ENCODE peak calls at places on chromosomes 1 and 21, in eight cellular contexts. I is H1; A is Caco-2; X is naive thymus-derived CD4-positive, alpha-beta T cell; E is body of pancreas; W is vagina; O is HAP-1; Y is spleen. D is an unnamed sample.

GRCh38 chr21:36914244-36915013 is 52.0 kb downstream of the HLCS start:
- DNase-seq in I (no peak), A (no peak), X (no peak), E (no peak), W (no peak), O (peak; percentile 87), Y (no peak), D (no peak)

GRCh38 chr1:181128592-181129497 is 40.3 kb downstream of the IER5 start:
- DNase-seq in I (no peak), A (no peak), X (no peak), E (no peak), W (no peak), O (no peak), Y (peak; percentile 90), D (no peak)

GRCh38 chr1:110548381-110548780 is 29.4 kb upstream of the KCNA10 start:
- DNase-seq in I (no peak), A (peak; percentile 41), X (no peak), E (peak; percentile 42), W (no peak), O (no peak), Y (no peak), D (no peak)

GRCh38 chr1:246470588-246470987 is 36.5 kb downstream of the SMYD3 start:
- DNase-seq in I (no peak), A (no peak), X (no peak), E (no peak), W (no peak), O (no peak), Y (no peak), D (no peak)

GRCh38 chr1:42209516-42210370 is 45.2 kb upstream of the GUCA2A start:
- DNase-seq in I (no peak), A (no peak), X (no peak), E (no peak), W (no peak), O (peak; percentile 9), Y (no peak), D (no peak)

GRCh38 chr1:39576016-39576657 is 453 bp downstream of the PABPC4 start:
- DNase-seq in I (no peak), A (no peak), X (peak; percentile 55), E (peak; percentile 40), W (no peak), O (no peak), Y (peak; percentile 86), D (no peak)

GRCh38 chr1:232386721-232387510 is 243.0 kb downstream of the SIPA1L2 start:
- DNase-seq in I (no peak), A (no peak), X (no peak), E (no peak), W (peak; percentile 78), O (no peak), Y (no peak), D (no peak)

GRCh38 chr1:62450301-62450700 is 13.5 kb downstream of the USP1 start:
- DNase-seq in I (no peak), A (no peak), X (no peak), E (no peak), W (no peak), O (peak; percentile 79), Y (no peak), D (no peak)

GRCh38 chr1:18783705-18784522 is 75.5 kb downstream of the TAS1R2 start:
- DNase-seq in I (no peak), A (no peak), X (no peak), E (no peak), W (no peak), O (no peak), Y (no peak), D (no peak)

GRCh38 chr1:152251391-152251790 is 27.4 kb upstream of the HRNR start:
- DNase-seq in I (no peak), A (no peak), X (no peak), E (no peak), W (no peak), O (no peak), Y (no peak), D (no peak)

GRCh38 chr1:12067900-12068821 is 5.1 kb downstream of the TNFRSF8 start:
- DNase-seq in I (peak; percentile 62), A (no peak), X (peak; percentile 61), E (no peak), W (no peak), O (no peak), Y (no peak), D (no peak)

GRCh38 chr1:153963850-153964331 is 554 bp upstream of the SLC39A1 start:
- DNase-seq in I (no peak), A (peak; percentile 89), X (no peak), E (peak; percentile 56), W (no peak), O (peak; percentile 63), Y (peak; percentile 82), D (peak; percentile 90)

GRCh38 chr1:245291351-245291750 is 136.6 kb downstream of the KIF26B start:
- DNase-seq in I (no peak), A (no peak), X (no peak), E (no peak), W (no peak), O (no peak), Y (no peak), D (no peak)

GRCh38 chr1:159830737-159831136 is 4.1 kb downstream of the SLAMF8 start:
- DNase-seq in I (no peak), A (no peak), X (no peak), E (no peak), W (no peak), O (no peak), Y (no peak), D (no peak)

GRCh38 chr1:42759114-42759513 is 7.7 kb downstream of the P3H1 start:
- DNase-seq in I (no peak), A (no peak), X (no peak), E (no peak), W (no peak), O (no peak), Y (no peak), D (no peak)

GRCh38 chr1:163528710-163529348 is 207.1 kb downstream of the NUF2 start:
- DNase-seq in I (no peak), A (peak; percentile 42), X (no peak), E (peak; percentile 42), W (no peak), O (peak; percentile 19), Y (no peak), D (no peak)

GRCh38 chr1:44059956-44060355 is 28.7 kb upstream of the SLC6A9 start:
- DNase-seq in I (no peak), A (no peak), X (no peak), E (no peak), W (no peak), O (no peak), Y (no peak), D (no peak)

GRCh38 chr1:115133440-115133839 is 44.1 kb upstream of the TSPAN2 start:
- DNase-seq in I (no peak), A (no peak), X (no peak), E (no peak), W (no peak), O (no peak), Y (no peak), D (no peak)

GRCh38 chr1:184298321-184299052 is 88.3 kb upstream of the C1orf21 start:
- DNase-seq in I (no peak), A (no peak), X (no peak), E (no peak), W (no peak), O (no peak), Y (no peak), D (no peak)

GRCh38 chr1:15941044-15941840 is 34.7 kb downstream of the ZBTB17 start:
- DNase-seq in I (no peak), A (no peak), X (peak; percentile 20), E (no peak), W (peak; percentile 82), O (no peak), Y (no peak), D (peak; percentile 55)

GRCh38 chr1:176897350-176898236 is 266.9 kb downstream of the ASTN1 start:
- DNase-seq in I (peak; percentile 70), A (peak; percentile 59), X (peak; percentile 33), E (peak; percentile 66), W (no peak), O (peak; percentile 65), Y (peak; percentile 78), D (no peak)

GRCh38 chr1:18093193-18093592 is 14.4 kb upstream of the IGSF21 start:
- DNase-seq in I (no peak), A (no peak), X (no peak), E (no peak), W (no peak), O (no peak), Y (no peak), D (no peak)

DNA sequence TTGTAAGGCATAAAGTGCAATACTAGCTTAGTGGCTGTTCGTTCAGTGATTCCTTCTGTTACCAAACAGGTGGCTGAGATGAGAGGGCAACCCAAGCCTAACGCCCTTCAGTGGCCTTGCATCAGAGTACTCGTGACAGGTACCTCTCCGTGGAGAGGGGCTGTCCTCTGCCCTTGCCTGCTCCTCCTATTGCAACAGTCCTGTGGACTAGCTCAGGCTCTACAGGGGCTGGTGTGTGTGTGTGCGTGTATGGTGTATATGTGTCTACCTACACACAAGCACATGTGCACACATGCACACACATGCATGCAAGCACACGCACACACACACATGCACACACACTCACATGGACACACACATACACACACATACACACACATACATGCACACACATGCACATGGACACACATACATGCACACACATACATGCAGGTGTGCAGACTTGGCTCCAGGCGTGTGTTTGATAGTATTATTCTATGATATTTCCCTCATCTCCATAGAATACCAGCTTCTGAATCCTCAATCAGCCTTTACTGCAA is 15.1 kb downstream of the TFF3 start:
- DNase-seq in I (no peak), A (no peak), X (no peak), E (no peak), W (no peak), O (no peak), Y (no peak), D (no peak)
- H3K27me3 ChIP-seq in I (no peaks in the 10 kb centered on the region), A (no peaks in the 10 kb centered on the region), X (no peaks in the 10 kb centered on the region), E (no peaks in the 10 kb centered on the region), W (no peaks in the 10 kb centered on the region), O (no peaks in the 10 kb centered on the region), Y (no peaks in the 10 kb centered on the region), D (no peaks in the 10 kb centered on the region)

DNA sequence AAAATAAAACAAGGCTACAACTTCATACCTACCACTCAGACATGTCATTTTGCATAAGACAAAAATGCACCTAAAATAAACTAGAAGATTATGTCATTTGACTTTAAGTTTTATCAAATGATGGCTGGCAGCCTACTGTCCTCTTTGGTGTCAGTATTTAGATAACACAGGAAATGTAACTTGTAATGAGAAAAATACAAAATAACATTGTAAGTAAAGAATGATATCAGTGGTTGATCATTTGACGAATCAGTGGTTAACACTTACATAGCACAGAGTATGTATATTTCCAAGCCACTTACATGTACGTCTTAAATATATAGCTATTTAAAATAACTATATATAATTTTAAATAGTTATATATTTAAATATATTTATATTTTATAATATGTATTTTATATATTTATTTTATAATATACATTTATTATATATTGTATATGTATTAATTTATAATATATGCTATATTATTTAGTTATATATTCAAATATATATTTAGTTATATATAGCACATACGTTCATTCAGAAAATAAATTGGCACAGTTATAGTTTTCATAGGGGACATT is 44.1 kb downstream of the ZNF678 start:
- DNase-seq in I (no peak), A (no peak), X (no peak), E (no peak), W (no peak), O (no peak), Y (no peak), D (no peak)
- H3K9me3 ChIP-seq in I (no peaks in the 10 kb centered on the region), A (peaks cover 9% of the 10 kb centered on the region), X (peaks cover 11% of the 10 kb centered on the region), E (no peaks in the 10 kb centered on the region), W (peaks cover 6% of the 10 kb centered on the region), O (peaks cover 2% of the 10 kb centered on the region), Y (peaks cover 73% of the 10 kb centered on the region), D (no peaks in the 10 kb centered on the region)

GRCh38 chr1:208031316-208031931 is 120.5 kb upstream of the CD34 start:
- DNase-seq in I (no peak), A (no peak), X (no peak), E (no peak), W (no peak), O (no peak), Y (no peak), D (no peak)
- H3K27me3 ChIP-seq in I (no peaks in the 10 kb centered on the region), A (no peaks in the 10 kb centered on the region), X (no peaks in the 10 kb centered on the region), E (no peaks in the 10 kb centered on the region), W (no peaks in the 10 kb centered on the region), O (no peaks in the 10 kb centered on the region), Y (no peaks in the 10 kb centered on the region), D (no peaks in the 10 kb centered on the region)

GRCh38 chr21:26553921-26554320 is 19.2 kb downstream of the CYYR1 start:
- DNase-seq in I (no peak), A (no peak), X (no peak), E (no peak), W (no peak), O (no peak), Y (no peak), D (no peak)
- H3K9me3 ChIP-seq in I (no peaks in the 10 kb centered on the region), A (no peaks in the 10 kb centered on the region), X (no peaks in the 10 kb centered on the region), E (no peaks in the 10 kb centered on the region), W (no peaks in the 10 kb centered on the region), O (no peaks in the 10 kb centered on the region), Y (no peaks in the 10 kb centered on the region), D (no peaks in the 10 kb centered on the region)

D was measured in RWPE2.